ENCODE peak calls at places on chromosomes 5 and 9, in six cellular contexts. Z is suprapubic skin, Q is endothelial cell, N is dorsolateral prefrontal cortex, E is mammary epithelial cell, O is fibroblast of lung. U is an unnamed sample.

GRCh38 chr5:108998216-108998615 is 250.5 kb downstream of the FER start:
- DNase-seq in Z (no peak), Q (no peak), O (no peak), E (no peak), N (no peak), U (no peak)

GRCh38 chr9:134493471-134494272 is 147.9 kb upstream of the COL5A1 start:
- DNase-seq in E (no peak), O (no peak), Q (no peak), Z (peak), N (peak), U (no peak)

GRCh38 chr5:159156839-159157238 is 52.5 kb downstream of the RNF145 start:
- DNase-seq in N (no peak), O (peak), E (peak), Z (no peak), Q (peak), U (no peak)

GRCh38 chr5:134132372-134133212 is 18.1 kb downstream of the TCF7 start:
- DNase-seq in Q (no peak), N (peak), Z (peak), E (no peak), O (no peak), U (peak)

GRCh38 chr5:132883261-132883834 is 9.9 kb downstream of the LEAP2 start:
- DNase-seq in N (peak), O (peak), Q (peak), E (peak), Z (no peak), U (no peak)

GRCh38 chr5:145931718-145932117 is 4.7 kb upstream of the SH3RF2 start:
- DNase-seq in E (no peak), Z (no peak), N (no peak), Q (no peak), O (peak), U (no peak)

GRCh38 chr5:74608754-74609576 is 31.6 kb downstream of the ENC1 start:
- DNase-seq in N (no peak), E (no peak), Q (no peak), O (no peak), Z (no peak), U (no peak)

GRCh38 chr5:64532657-64533056 is 26.8 kb downstream of the RGS7BP start:
- DNase-seq in Z (no peak), O (no peak), Q (no peak), N (no peak), E (no peak), U (no peak)

GRCh38 chr9:105833271-105833975 is 139.1 kb downstream of the TMEM38B start:
- DNase-seq in Z (no peak), E (peak), O (peak), Q (no peak), N (no peak), U (no peak)

GRCh38 chr5:132011561-132012384 is at the start of gene ACSL6:
- DNase-seq in E (no peak), N (peak), Z (peak), O (no peak), Q (peak), U (peak)

GRCh38 chr5:160287378-160288051 is 24.8 kb downstream of the CCNJL start:
- DNase-seq in Z (no peak), E (peak), O (peak), N (no peak), Q (peak), U (no peak)

GRCh38 chr9:133708770-133709611 is 29.2 kb downstream of the SARDH start:
- DNase-seq in O (no peak), N (no peak), Q (no peak), Z (peak), E (no peak), U (peak)

GRCh38 chr5:39198080-39198479 is 21.3 kb downstream of the FYB1 start:
- DNase-seq in Q (no peak), E (peak), Z (no peak), N (no peak), O (peak), U (no peak)

GRCh38 chr9:83986765-83987401 is 6.3 kb downstream of the RMI1 start:
- DNase-seq in Q (no peak), Z (no peak), N (no peak), E (no peak), O (peak), U (no peak)

GRCh38 chr5:180621311-180621710 is 28.1 kb downstream of the FLT4 start:
- DNase-seq in Z (no peak), N (no peak), O (no peak), E (no peak), Q (no peak), U (no peak)

GRCh38 chr5:180620014-180620413 is 28.7 kb upstream of the SCGB3A1 start:
- DNase-seq in N (no peak), O (no peak), Z (no peak), Q (no peak), E (no peak), U (no peak)

GRCh38 chr5:180618487-180618829 is 27.2 kb upstream of the SCGB3A1 start:
- DNase-seq in O (no peak), E (no peak), Q (no peak), N (no peak), Z (no peak), U (no peak)

GRCh38 chr5:180619563-180619915 is 28.2 kb upstream of the SCGB3A1 start:
- DNase-seq in E (no peak), Z (no peak), O (no peak), N (no peak), Q (no peak), U (no peak)

GRCh38 chr5:180618830-180619562 is 27.7 kb upstream of the SCGB3A1 start:
- DNase-seq in E (peak), N (no peak), Z (no peak), O (peak), Q (peak), U (no peak)
- TF ChIP-seq CTCF in E (no peak), N (no peak), Z (no peak), O (no peak), Q (no peak), U (peak)

DNA sequence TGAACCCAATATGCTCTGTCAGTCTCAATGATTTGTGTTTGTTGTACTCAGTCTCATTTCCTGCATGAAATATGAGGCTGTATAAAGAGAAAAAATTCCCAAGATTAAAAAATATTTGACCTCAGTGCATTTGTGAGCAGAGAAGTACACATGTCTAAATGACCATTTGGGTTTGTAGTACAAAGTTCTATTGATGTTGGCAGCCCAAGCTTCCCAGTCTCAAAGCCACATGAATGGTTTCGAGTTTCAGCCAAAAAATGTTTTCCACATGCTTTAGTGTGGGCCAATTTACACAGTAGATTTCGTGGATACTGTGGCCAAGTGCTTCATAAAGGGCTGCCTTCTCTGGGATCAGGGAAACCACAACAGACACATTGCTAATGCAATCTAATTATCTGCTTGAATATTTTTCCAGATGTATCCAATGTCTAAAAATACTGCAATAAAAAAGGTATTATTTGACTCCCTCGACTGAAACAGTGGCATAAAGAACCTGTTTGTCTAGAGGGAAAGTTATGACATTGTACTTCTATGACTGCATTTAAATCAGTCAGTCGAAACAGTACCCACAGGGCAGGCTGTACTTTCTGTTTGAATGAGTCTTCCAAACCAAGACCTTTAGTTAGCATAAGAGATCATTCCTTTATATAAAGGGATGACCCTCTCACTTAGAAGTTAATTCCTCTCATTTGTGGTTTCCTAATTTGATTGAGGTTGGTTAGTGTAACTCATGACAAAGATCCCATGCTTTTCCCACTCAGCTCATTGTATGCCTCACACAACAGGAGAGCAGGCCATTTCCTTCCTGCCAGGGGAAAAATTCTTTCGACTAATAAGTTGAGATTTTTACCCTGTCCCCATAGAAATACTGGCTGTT is 500.4 kb downstream of the SPATA31D1 start:
- DNase-seq in N (no peak), O (peak), Z (no peak), Q (no peak), E (peak), U (no peak)
- TF ChIP-seq CTCF in N (no peak), O (no peak), Z (no peak), Q (no peak), E (no peak), U (no peak)

DNA sequence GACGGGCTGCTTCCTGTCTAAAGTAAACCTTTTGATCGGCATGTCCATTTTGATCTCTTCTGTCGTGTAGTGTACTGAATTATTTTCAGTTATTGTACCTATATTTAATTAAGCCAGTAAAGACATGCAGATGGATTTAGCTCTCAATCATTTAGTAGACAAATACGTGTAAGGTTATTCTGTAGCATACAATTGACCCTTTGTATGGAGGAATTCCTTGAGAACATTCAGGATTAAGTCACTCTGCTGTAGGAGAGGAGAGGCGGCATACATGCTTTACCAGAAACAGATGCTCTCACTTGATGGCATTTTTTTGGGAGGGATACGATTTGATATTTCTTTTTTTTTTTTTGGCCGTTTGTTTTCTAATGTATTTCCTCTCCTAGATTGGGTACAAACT is 141.0 kb downstream of the PBX3 start:
- DNase-seq in Z (no peak), E (peak), Q (no peak), N (no peak), O (peak), U (no peak)
- TF ChIP-seq CTCF in Z (no peak), E (no peak), Q (no peak), N (no peak), O (no peak), U (no peak)

GRCh38 chr5:167030500-167031120 is 1260.8 kb upstream of the WWC1 start:
- DNase-seq in O (peak), Q (peak), N (no peak), E (no peak), Z (no peak), U (no peak)
- TF ChIP-seq CTCF in O (no peak), Q (peak), N (no peak), E (peak), Z (no peak), U (peak)

GRCh38 chr9:132673355-132673754 is 3.1 kb downstream of the GTF3C4 start:
- DNase-seq in O (peak), E (peak), N (no peak), Q (peak), Z (no peak), U (no peak)
- TF ChIP-seq CTCF in O (no peak), E (peak), N (no peak), Q (no peak), Z (no peak), U (peak)

GRCh38 chr5:177374211-177374610 is 10.0 kb upstream of the SLC34A1 start:
- DNase-seq in O (no peak), E (peak), Q (no peak), Z (no peak), N (no peak), U (no peak)

GRCh38 chr5:177380805-177381126 is 3.5 kb upstream of the SLC34A1 start:
- DNase-seq in O (no peak), E (no peak), Q (no peak), Z (no peak), N (no peak), U (no peak)

GRCh38 chr5:177378884-177379883 is 5.0 kb upstream of the SLC34A1 start:
- DNase-seq in O (peak), N (no peak), Q (no peak), E (peak), Z (no peak), U (no peak)

GRCh38 chr5:177376107-177376506 is 8.1 kb upstream of the SLC34A1 start:
- DNase-seq in O (no peak), E (no peak), Q (no peak), N (no peak), Z (no peak), U (no peak)

DNA sequence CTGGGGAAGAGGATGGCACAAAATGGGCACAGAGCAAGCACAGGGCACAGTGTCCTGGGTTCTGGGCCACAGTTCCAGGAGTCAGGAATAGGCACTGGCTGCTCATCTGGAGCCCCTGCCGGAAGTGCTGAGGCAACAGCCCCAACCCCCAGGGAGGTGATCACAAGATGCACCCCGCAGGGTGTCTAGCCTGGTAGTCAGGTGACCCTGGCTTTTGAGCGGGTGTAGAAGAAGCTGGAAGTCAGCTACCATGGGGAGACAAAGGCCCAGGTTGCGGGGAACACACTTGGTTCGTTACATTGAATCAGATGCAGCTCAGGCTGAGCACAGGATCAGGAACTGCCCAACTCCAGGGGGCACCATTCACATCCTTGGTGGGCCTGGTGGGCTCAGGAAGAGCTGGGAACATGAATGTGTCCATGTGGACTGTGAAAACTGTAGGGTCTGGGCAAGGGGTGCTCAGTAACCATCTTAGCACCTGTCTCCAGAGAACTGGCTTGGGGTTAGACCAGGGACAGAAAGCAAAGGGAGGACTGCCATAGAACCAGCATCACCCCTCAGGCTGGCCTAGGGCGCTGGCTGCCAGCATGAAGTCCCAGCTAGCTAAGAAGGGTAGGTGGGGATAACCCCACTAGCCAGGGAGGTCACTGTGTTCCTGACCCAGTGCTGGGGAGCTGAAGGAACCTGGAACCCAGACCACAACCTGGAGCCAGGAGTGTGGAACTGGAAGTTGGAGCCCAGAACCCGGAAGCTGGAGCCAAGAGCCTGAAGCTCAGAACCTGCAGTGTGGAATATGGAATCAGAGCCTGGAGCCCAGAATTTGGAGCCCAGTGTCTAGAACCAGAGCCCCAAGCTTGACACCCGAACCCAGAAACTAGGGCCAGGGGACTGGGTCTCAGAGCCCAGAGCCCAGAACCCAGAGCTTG is 6.1 kb upstream of the SLC34A1 start:
- DNase-seq in O (no peak), Q (no peak), Z (no peak), N (no peak), E (no peak), U (no peak)
- TF ChIP-seq CTCF in O (no peak), Q (no peak), Z (no peak), N (no peak), E (no peak), U (no peak)

DNA sequence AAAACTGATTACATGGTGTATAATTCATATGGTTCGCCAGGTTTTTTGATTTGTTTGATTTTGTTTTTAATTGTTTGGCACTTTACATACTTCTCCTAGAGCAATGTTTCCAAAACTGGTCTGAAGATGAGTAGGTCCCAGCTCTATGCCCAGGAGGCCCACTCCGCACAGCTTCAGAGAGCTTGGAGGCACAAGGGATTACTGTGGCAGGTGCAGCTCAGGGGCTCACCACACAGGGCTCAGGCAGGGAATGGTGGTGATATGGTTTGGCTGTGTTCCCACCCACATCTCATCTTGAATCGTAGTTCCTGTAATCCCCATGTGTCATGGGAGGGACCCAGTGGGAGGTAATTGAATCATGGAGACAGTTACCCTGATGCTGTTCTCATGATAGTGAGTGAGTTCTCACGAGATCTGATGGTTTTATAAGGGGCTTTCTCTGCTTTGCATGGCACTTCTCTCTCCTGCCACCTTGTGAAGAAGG is 296.6 kb downstream of the MED10 start:
- DNase-seq in Q (no peak), O (no peak), E (no peak), N (no peak), Z (no peak), U (no peak)
- TF ChIP-seq CTCF in Q (no peak), O (no peak), E (no peak), N (no peak), Z (no peak), U (no peak)

GRCh38 chr5:137754236-137754960 is at the start of gene HNRNPA0:
- DNase-seq in O (peak), N (peak), Z (peak), E (peak), Q (peak), U (peak)
- TF ChIP-seq CTCF in O (no peak), N (no peak), Z (no peak), E (no peak), Q (no peak), U (peak)

GRCh38 chr9:113589890-113590289 is 126.4 kb downstream of the RGS3 start:
- DNase-seq in N (no peak), O (peak), E (no peak), Q (no peak), Z (no peak), U (no peak)

GRCh38 chr9:113591899-113592625 is 128.5 kb downstream of the RGS3 start:
- DNase-seq in E (no peak), N (no peak), O (no peak), Z (no peak), Q (no peak), U (peak)

GRCh38 chr9:113592806-113593575 is 129.5 kb downstream of the RGS3 start:
- DNase-seq in E (no peak), O (no peak), Z (no peak), Q (no peak), N (no peak), U (peak)

GRCh38 chr9:113590389-113590788 is 126.9 kb downstream of the RGS3 start:
- DNase-seq in N (no peak), O (no peak), E (no peak), Z (no peak), Q (no peak), U (no peak)

GRCh38 chr9:113590991-113591898 is 127.7 kb downstream of the RGS3 start:
- DNase-seq in E (peak), N (peak), Q (peak), Z (peak), O (peak), U (peak)
- TF ChIP-seq CTCF in E (peak), N (peak), Q (peak), Z (peak), O (peak), U (peak)